ENCODE peak calls at places on chromosome 21, in nine cellular contexts. One of them, this sample, is unnamed.

GRCh38 chr21:18673789-18674188 is 270.2 kb upstream of the TMPRSS15 start:
- DNase-seq in tibial nerve: no peak
- DNase-seq in IMR-90: no peak
- DNase-seq in activated T-cell treated with anti-CD3 and anti-CD28 coated beads for 24 hours: no peak
- DNase-seq in tibial artery: no peak
- DNase-seq in Right ventricle myocardium superior: no peak
- DNase-seq in NAMALWA: no peak
- DNase-seq in NCI-H1092: no peak
- DNase-seq in T-helper 1 cell: no peak
- DNase-seq in this sample: no peak

GRCh38 chr21:46056450-46056903 is 41.4 kb upstream of the COL6A2 start:
- DNase-seq in tibial nerve: peak
- DNase-seq in IMR-90: peak
- DNase-seq in activated T-cell treated with anti-CD3 and anti-CD28 coated beads for 24 hours: no peak
- DNase-seq in tibial artery: peak
- DNase-seq in Right ventricle myocardium superior: peak
- DNase-seq in NAMALWA: no peak
- DNase-seq in NCI-H1092: no peak
- DNase-seq in T-helper 1 cell: no peak
- DNase-seq in this sample: no peak

GRCh38 chr21:37921091-37921490 is 4.8 kb upstream of the KCNJ6 start:
- DNase-seq in tibial nerve: no peak
- DNase-seq in IMR-90: peak
- DNase-seq in activated T-cell treated with anti-CD3 and anti-CD28 coated beads for 24 hours: no peak
- DNase-seq in tibial artery: no peak
- DNase-seq in Right ventricle myocardium superior: no peak
- DNase-seq in NAMALWA: no peak
- DNase-seq in NCI-H1092: no peak
- DNase-seq in T-helper 1 cell: no peak
- DNase-seq in this sample: no peak

GRCh38 chr21:44710756-44711326 is 531 bp downstream of the TSPEAR start:
- DNase-seq in tibial nerve: no peak
- DNase-seq in IMR-90: no peak
- DNase-seq in activated T-cell treated with anti-CD3 and anti-CD28 coated beads for 24 hours: no peak
- DNase-seq in tibial artery: peak
- DNase-seq in Right ventricle myocardium superior: no peak
- DNase-seq in NAMALWA: no peak
- DNase-seq in NCI-H1092: peak
- DNase-seq in T-helper 1 cell: no peak
- DNase-seq in this sample: no peak

GRCh38 chr21:22200378-22201092 is 1202.3 kb downstream of the NCAM2 start:
- DNase-seq in tibial nerve: no peak
- DNase-seq in IMR-90: no peak
- DNase-seq in activated T-cell treated with anti-CD3 and anti-CD28 coated beads for 24 hours: no peak
- DNase-seq in tibial artery: no peak
- DNase-seq in Right ventricle myocardium superior: no peak
- DNase-seq in NAMALWA: no peak
- DNase-seq in NCI-H1092: no peak
- DNase-seq in T-helper 1 cell: no peak
- DNase-seq in this sample: no peak

GRCh38 chr21:39400173-39400572 is 45.4 kb downstream of the LCA5L start:
- DNase-seq in tibial nerve: no peak
- DNase-seq in IMR-90: no peak
- DNase-seq in activated T-cell treated with anti-CD3 and anti-CD28 coated beads for 24 hours: no peak
- DNase-seq in tibial artery: no peak
- DNase-seq in Right ventricle myocardium superior: no peak
- DNase-seq in NAMALWA: no peak
- DNase-seq in NCI-H1092: no peak
- DNase-seq in T-helper 1 cell: no peak
- DNase-seq in this sample: no peak

GRCh38 chr21:46543306-46543705 is 61.6 kb downstream of the S100B start:
- DNase-seq in tibial nerve: no peak
- DNase-seq in IMR-90: no peak
- DNase-seq in activated T-cell treated with anti-CD3 and anti-CD28 coated beads for 24 hours: no peak
- DNase-seq in tibial artery: no peak
- DNase-seq in Right ventricle myocardium superior: no peak
- DNase-seq in NAMALWA: no peak
- DNase-seq in NCI-H1092: no peak
- DNase-seq in T-helper 1 cell: no peak
- DNase-seq in this sample: no peak

GRCh38 chr21:43806017-43806710 is 16.8 kb downstream of the RRP1 start:
- DNase-seq in tibial nerve: no peak
- DNase-seq in IMR-90: no peak
- DNase-seq in activated T-cell treated with anti-CD3 and anti-CD28 coated beads for 24 hours: no peak
- DNase-seq in tibial artery: no peak
- DNase-seq in Right ventricle myocardium superior: no peak
- DNase-seq in NAMALWA: no peak
- DNase-seq in NCI-H1092: no peak
- DNase-seq in T-helper 1 cell: no peak
- DNase-seq in this sample: no peak

GRCh38 chr21:32470206-32470605 is 57.7 kb downstream of the EVA1C start:
- DNase-seq in tibial nerve: no peak
- DNase-seq in IMR-90: no peak
- DNase-seq in activated T-cell treated with anti-CD3 and anti-CD28 coated beads for 24 hours: no peak
- DNase-seq in tibial artery: peak
- DNase-seq in Right ventricle myocardium superior: no peak
- DNase-seq in NAMALWA: no peak
- DNase-seq in NCI-H1092: no peak
- DNase-seq in T-helper 1 cell: no peak
- DNase-seq in this sample: no peak

GRCh38 chr21:19908386-19908785 is 1089.8 kb upstream of the NCAM2 start:
- DNase-seq in tibial nerve: no peak
- DNase-seq in IMR-90: no peak
- DNase-seq in activated T-cell treated with anti-CD3 and anti-CD28 coated beads for 24 hours: no peak
- DNase-seq in tibial artery: no peak
- DNase-seq in Right ventricle myocardium superior: no peak
- DNase-seq in NAMALWA: no peak
- DNase-seq in NCI-H1092: no peak
- DNase-seq in T-helper 1 cell: no peak
- DNase-seq in this sample: no peak

GRCh38 chr21:42309753-42310213 is 5.4 kb downstream of the TFF3 start:
- DNase-seq in tibial nerve: peak
- DNase-seq in IMR-90: peak
- DNase-seq in activated T-cell treated with anti-CD3 and anti-CD28 coated beads for 24 hours: peak
- DNase-seq in tibial artery: no peak
- DNase-seq in Right ventricle myocardium superior: no peak
- DNase-seq in NAMALWA: peak
- DNase-seq in NCI-H1092: peak
- DNase-seq in T-helper 1 cell: peak
- DNase-seq in this sample: peak

GRCh38 chr21:35989185-35989735 is 71.1 kb downstream of the SETD4 start:
- DNase-seq in tibial nerve: peak
- DNase-seq in IMR-90: no peak
- DNase-seq in activated T-cell treated with anti-CD3 and anti-CD28 coated beads for 24 hours: no peak
- DNase-seq in tibial artery: peak
- DNase-seq in Right ventricle myocardium superior: peak
- DNase-seq in NAMALWA: no peak
- DNase-seq in NCI-H1092: no peak
- DNase-seq in T-helper 1 cell: no peak
- DNase-seq in this sample: no peak

GRCh38 chr21:38712076-38712475 is 93.7 kb upstream of the ETS2 start:
- DNase-seq in tibial nerve: no peak
- DNase-seq in IMR-90: peak
- DNase-seq in activated T-cell treated with anti-CD3 and anti-CD28 coated beads for 24 hours: no peak
- DNase-seq in tibial artery: peak
- DNase-seq in Right ventricle myocardium superior: no peak
- DNase-seq in NAMALWA: peak
- DNase-seq in NCI-H1092: peak
- DNase-seq in T-helper 1 cell: no peak
- DNase-seq in this sample: no peak

GRCh38 chr21:39033878-39034589 is 149.2 kb downstream of the PSMG1 start:
- DNase-seq in tibial nerve: no peak
- DNase-seq in IMR-90: no peak
- DNase-seq in activated T-cell treated with anti-CD3 and anti-CD28 coated beads for 24 hours: no peak
- DNase-seq in tibial artery: no peak
- DNase-seq in Right ventricle myocardium superior: peak
- DNase-seq in NAMALWA: no peak
- DNase-seq in NCI-H1092: no peak
- DNase-seq in T-helper 1 cell: no peak
- DNase-seq in this sample: no peak

GRCh38 chr21:35256468-35256988 is 207.4 kb upstream of the RUNX1 start:
- DNase-seq in tibial nerve: peak
- DNase-seq in IMR-90: peak
- DNase-seq in activated T-cell treated with anti-CD3 and anti-CD28 coated beads for 24 hours: no peak
- DNase-seq in tibial artery: peak
- DNase-seq in Right ventricle myocardium superior: peak
- DNase-seq in NAMALWA: no peak
- DNase-seq in NCI-H1092: peak
- DNase-seq in T-helper 1 cell: no peak
- DNase-seq in this sample: no peak

GRCh38 chr21:36141513-36141925 is 6.6 kb downstream of the CBR3 start:
- DNase-seq in tibial nerve: peak
- DNase-seq in IMR-90: peak
- DNase-seq in activated T-cell treated with anti-CD3 and anti-CD28 coated beads for 24 hours: peak
- DNase-seq in tibial artery: peak
- DNase-seq in Right ventricle myocardium superior: peak
- DNase-seq in NAMALWA: peak
- DNase-seq in NCI-H1092: peak
- DNase-seq in T-helper 1 cell: peak
- DNase-seq in this sample: peak

GRCh38 chr21:44449473-44450363 is 5.6 kb upstream of the LRRC3 start:
- DNase-seq in tibial nerve: no peak
- DNase-seq in IMR-90: no peak
- DNase-seq in activated T-cell treated with anti-CD3 and anti-CD28 coated beads for 24 hours: no peak
- DNase-seq in tibial artery: peak
- DNase-seq in Right ventricle myocardium superior: no peak
- DNase-seq in NAMALWA: no peak
- DNase-seq in NCI-H1092: no peak
- DNase-seq in T-helper 1 cell: peak
- DNase-seq in this sample: no peak

GRCh38 chr21:42609806-42610205 is 43.6 kb upstream of the PDE9A start:
- DNase-seq in tibial nerve: no peak
- DNase-seq in IMR-90: no peak
- DNase-seq in activated T-cell treated with anti-CD3 and anti-CD28 coated beads for 24 hours: peak
- DNase-seq in tibial artery: no peak
- DNase-seq in Right ventricle myocardium superior: no peak
- DNase-seq in NAMALWA: peak
- DNase-seq in NCI-H1092: no peak
- DNase-seq in T-helper 1 cell: no peak
- DNase-seq in this sample: peak

GRCh38 chr21:45105906-45106485 is 31.6 kb downstream of the ADARB1 start:
- DNase-seq in tibial nerve: no peak
- DNase-seq in IMR-90: no peak
- DNase-seq in activated T-cell treated with anti-CD3 and anti-CD28 coated beads for 24 hours: no peak
- DNase-seq in tibial artery: no peak
- DNase-seq in Right ventricle myocardium superior: no peak
- DNase-seq in NAMALWA: no peak
- DNase-seq in NCI-H1092: no peak
- DNase-seq in T-helper 1 cell: no peak
- DNase-seq in this sample: no peak

GRCh38 chr21:42452401-42453018 is 43.5 kb downstream of the RSPH1 start:
- DNase-seq in tibial nerve: no peak
- DNase-seq in IMR-90: no peak
- DNase-seq in activated T-cell treated with anti-CD3 and anti-CD28 coated beads for 24 hours: no peak
- DNase-seq in tibial artery: no peak
- DNase-seq in Right ventricle myocardium superior: no peak
- DNase-seq in NAMALWA: no peak
- DNase-seq in NCI-H1092: no peak
- DNase-seq in T-helper 1 cell: no peak
- DNase-seq in this sample: no peak

GRCh38 chr21:44299458-44300261 is at the start of gene PFKL:
- DNase-seq in tibial nerve: peak
- DNase-seq in IMR-90: peak
- DNase-seq in activated T-cell treated with anti-CD3 and anti-CD28 coated beads for 24 hours: peak
- DNase-seq in tibial artery: peak
- DNase-seq in Right ventricle myocardium superior: peak
- DNase-seq in NAMALWA: peak
- DNase-seq in NCI-H1092: no peak
- DNase-seq in T-helper 1 cell: peak
- DNase-seq in this sample: peak

GRCh38 chr21:42836402-42836666 is 43.0 kb downstream of the WDR4 start:
- DNase-seq in tibial nerve: no peak
- DNase-seq in IMR-90: no peak
- DNase-seq in activated T-cell treated with anti-CD3 and anti-CD28 coated beads for 24 hours: no peak
- DNase-seq in tibial artery: no peak
- DNase-seq in Right ventricle myocardium superior: no peak
- DNase-seq in NAMALWA: no peak
- DNase-seq in NCI-H1092: no peak
- DNase-seq in T-helper 1 cell: no peak
- DNase-seq in this sample: no peak

GRCh38 chr21:45640001-45640887 is 3.3 kb upstream of the PCBP3 start:
- DNase-seq in tibial nerve: no peak
- DNase-seq in IMR-90: no peak
- DNase-seq in activated T-cell treated with anti-CD3 and anti-CD28 coated beads for 24 hours: no peak
- DNase-seq in tibial artery: no peak
- DNase-seq in Right ventricle myocardium superior: no peak
- DNase-seq in NAMALWA: peak
- DNase-seq in NCI-H1092: no peak
- DNase-seq in T-helper 1 cell: no peak
- DNase-seq in this sample: no peak

This sample was measured in stimulated activated naive B cell treated with anti-CD40 and anti-IgM and Interleukin-4, amounts not matched to agents 10 μg/mL and 1 μg/mL and 100 μg/mL, for 72 hours.